ENCODE peak calls at places on chromosomes 13 and 19, in nine cellular contexts. E is foreskin keratinocyte; W is fibroblast of gingiva; X is activated CD4-positive, alpha-beta T cell treated with anti-CD3 and anti-CD28 coated beads, Interleukin-2, amount 50 U/mL, for 48 hours; J is GM18507; P is fibroblast of lung; Q is choroid plexus epithelial cell; G is NCI-H774; Y is transverse colon. M is an unnamed sample.

GRCh38 chr19:38425810-38426466 is at the start of gene RASGRP4:
- DNase-seq in E (no peak), G (no peak), Q (no peak), W (no peak), J (no peak), Y (peak; percentile 26), P (no peak), X (peak; percentile 74), M (no peak)

GRCh38 chr19:52941941-52942370 is 18.7 kb upstream of the ZNF888 start:
- DNase-seq in W (peak; percentile 11), E (peak; percentile 31), J (no peak), Q (peak; percentile 35), G (no peak), X (peak; percentile 25), P (peak; percentile 23), Y (peak; percentile 36), M (no peak)

GRCh38 chr19:3270908-3271307 is 46.4 kb downstream of the CELF5 start:
- DNase-seq in G (peak; percentile 3), W (no peak), J (no peak), Y (no peak), P (peak; percentile 42), Q (peak; percentile 52), X (peak; percentile 47), E (peak; percentile 29), M (peak; percentile 18)

GRCh38 chr13:24271611-24272451 is 37.5 kb upstream of the C1QTNF9 start:
- DNase-seq in X (peak; percentile 65), P (peak; percentile 83), G (no peak), E (peak; percentile 56), W (peak; percentile 77), Y (peak; percentile 72), J (peak; percentile 35), Q (peak; percentile 94), M (peak; percentile 79)

GRCh38 chr19:16601378-16602052 is 26.5 kb downstream of the MED26 start:
- DNase-seq in Y (no peak), W (no peak), E (no peak), Q (no peak), J (no peak), P (no peak), X (no peak), G (no peak), M (no peak)

GRCh38 chr19:11175920-11176319 is 20.3 kb upstream of the SPC24 start:
- DNase-seq in P (no peak), E (no peak), X (no peak), W (no peak), G (no peak), Y (no peak), Q (no peak), J (no peak), M (no peak)

GRCh38 chr19:58204566-58204965 is 21.7 kb downstream of the ZNF274 start:
- DNase-seq in Q (no peak), G (no peak), Y (no peak), W (no peak), P (no peak), X (no peak), J (no peak), E (no peak), M (no peak)

GRCh38 chr19:32627714-32628253 is 46.8 kb downstream of the PDCD5 start:
- DNase-seq in Y (no peak), X (no peak), G (no peak), E (no peak), J (no peak), P (no peak), W (no peak), Q (no peak), M (no peak)

GRCh38 chr19:55279773-55280643 is at the start of gene HSPBP1:
- DNase-seq in Y (peak; percentile 98), X (peak; percentile 96), E (peak; percentile 96), Q (peak; percentile 97), P (peak; percentile 95), J (peak; percentile 75), W (peak; percentile 91), G (peak; percentile 95), M (peak; percentile 90)

GRCh38 chr13:26074706-26075105 is 22.9 kb upstream of the SHISA2 start:
- DNase-seq in G (no peak), W (peak; percentile 31), Q (peak; percentile 41), J (no peak), E (peak; percentile 15), P (peak; percentile 42), Y (no peak), X (no peak), M (peak; percentile 26)

GRCh38 chr13:114104626-114105350 is 27.6 kb downstream of the RASA3 start:
- DNase-seq in J (no peak), P (no peak), E (no peak), Q (no peak), Y (peak; percentile 4), G (no peak), W (no peak), X (no peak), M (no peak)

GRCh38 chr19:14413355-14413754 is 5.8 kb downstream of the DDX39A start:
- DNase-seq in J (no peak), W (no peak), G (no peak), Q (no peak), P (no peak), X (no peak), E (no peak), Y (no peak), M (no peak)

GRCh38 chr13:42363941-42364612 is 92.1 kb downstream of the AKAP11 start:
- DNase-seq in J (no peak), Y (no peak), Q (peak; percentile 71), P (peak; percentile 13), G (no peak), E (peak; percentile 79), X (no peak), W (no peak), M (peak; percentile 8)

GRCh38 chr19:33815410-33816340 is 19.0 kb downstream of the KCTD15 start:
- DNase-seq in Q (peak; percentile 57), Y (no peak), X (no peak), W (no peak), P (peak; percentile 49), G (no peak), J (no peak), E (peak; percentile 31), M (peak; percentile 37)

GRCh38 chr13:114315074-114315785 is 927 bp downstream of the CHAMP1 start:
- DNase-seq in P (peak; percentile 6), G (no peak), J (no peak), W (no peak), Y (no peak), X (no peak), Q (no peak), E (no peak), M (no peak)

GRCh38 chr13:52459668-52460067 is 4.4 kb downstream of the CKAP2 start:
- DNase-seq in P (peak; percentile 61), Y (no peak), Q (peak; percentile 45), G (no peak), E (peak; percentile 61), J (no peak), W (peak; percentile 6), X (no peak), M (peak; percentile 42)

GRCh38 chr19:45119582-45119981 is 26.6 kb downstream of the PPP1R37 start:
- DNase-seq in G (no peak), P (no peak), Q (no peak), E (no peak), W (no peak), X (no peak), J (no peak), Y (no peak), M (no peak)

GRCh38 chr19:13507053-13507611 is 853 bp upstream of the CACNA1A start:
- DNase-seq in J (no peak), G (no peak), P (peak; percentile 17), E (no peak), Q (no peak), W (no peak), Y (no peak), X (no peak), M (no peak)

GRCh38 chr13:23159205-23159586 is 21.6 kb upstream of the SGCG start:
- DNase-seq in W (no peak), Y (no peak), P (peak; percentile 12), G (no peak), X (peak; percentile 41), E (peak; percentile 37), J (no peak), Q (peak; percentile 29), M (peak; percentile 2)

GRCh38 chr13:98033277-98034247 is 80.1 kb downstream of the IPO5 start:
- DNase-seq in W (peak; percentile 45), Q (peak; percentile 84), X (no peak), E (peak; percentile 42), Y (no peak), G (no peak), P (peak; percentile 47), J (no peak), M (peak; percentile 25)

GRCh38 chr19:3547301-3547731 is 8.3 kb downstream of the TEKTIP1 start:
- DNase-seq in G (no peak), E (no peak), Q (no peak), P (no peak), Y (no peak), J (no peak), W (no peak), X (peak; percentile 52), M (no peak)

GRCh38 chr13:40316301-40316700 is 350.1 kb downstream of the FOXO1 start:
- DNase-seq in G (no peak), P (no peak), E (no peak), Q (no peak), Y (no peak), W (no peak), X (peak; percentile 62), J (no peak), M (no peak)

GRCh38 chr19:18397242-18398202 is at the start of gene LRRC25:
- DNase-seq in G (no peak), W (no peak), Y (no peak), J (no peak), X (no peak), P (no peak), E (no peak), Q (no peak), M (no peak)

GRCh38 chr13:95156208-95156607 is 145.0 kb downstream of the ABCC4 start:
- DNase-seq in X (no peak), J (no peak), P (peak; percentile 16), E (peak; percentile 1), Q (peak; percentile 73), G (no peak), Y (no peak), W (peak; percentile 37), M (no peak)

GRCh38 chr19:1717970-1718264 is 35.4 kb upstream of the ONECUT3 start:
- DNase-seq in Q (no peak), G (no peak), X (no peak), P (no peak), W (no peak), E (no peak), J (no peak), Y (no peak), M (no peak)

GRCh38 chr13:36998624-36999041 is 507 bp downstream of the ALG5 start:
- DNase-seq in X (peak; percentile 29), E (no peak), P (peak; percentile 7), G (no peak), W (no peak), Q (no peak), Y (peak; percentile 11), J (no peak), M (no peak)

GRCh38 chr13:81917829-81918228 is 1576.9 kb upstream of the SPRY2 start:
- DNase-seq in J (no peak), P (no peak), E (no peak), W (no peak), Q (no peak), X (no peak), G (no peak), Y (no peak), M (no peak)

GRCh38 chr13:40789275-40790231 is at the start of gene SLC25A15:
- DNase-seq in Y (peak; percentile 88), Q (peak; percentile 68), E (peak; percentile 35), W (peak; percentile 85), X (peak; percentile 77), G (peak; percentile 49), P (peak; percentile 80), J (peak; percentile 77), M (peak; percentile 63)

GRCh38 chr19:49224856-49225255 is 67.3 kb downstream of the TRPM4 start:
- DNase-seq in X (peak; percentile 47), P (peak; percentile 43), E (peak; percentile 49), J (no peak), Q (peak; percentile 57), Y (peak; percentile 77), G (peak; percentile 46), W (peak; percentile 38), M (peak; percentile 19)

GRCh38 chr13:107851670-107852460 is 363.5 kb downstream of the LIG4 start:
- DNase-seq in J (no peak), X (no peak), G (no peak), E (no peak), Q (no peak), P (no peak), Y (no peak), W (no peak), M (no peak)

GRCh38 chr19:35247526-35248309 is 1.1 kb upstream of the LSR start:
- DNase-seq in E (peak; percentile 88), Y (peak; percentile 94), Q (no peak), W (no peak), J (no peak), P (no peak), G (peak; percentile 91), X (peak; percentile 75), M (no peak)